ENCODE peak calls at places on chromosome 1, in five cellular contexts. K is A549, P is ELF-1, I is activated T-helper 1 cell treated with Interleukin-2 at 50 U/mL for 16 hours, U is NCI-H1417. J is an unnamed sample.

GRCh38 chr1:43363935-43364525 is 3.8 kb downstream of the ELOVL1 start:
- DNase-seq in I (no peak), P (no peak), U (no peak), K (no peak), J (no peak)

GRCh38 chr1:240516069-240516468 is 95.9 kb downstream of the GREM2 start:
- DNase-seq in K (no peak), U (no peak), I (no peak), P (no peak), J (no peak)

GRCh38 chr1:93964777-93965200 is 55.6 kb upstream of the GCLM start:
- DNase-seq in I (no peak), K (peak), P (no peak), U (no peak), J (peak)

GRCh38 chr1:6174621-6175410 is 5.3 kb downstream of the CHD5 start:
- DNase-seq in U (no peak), K (no peak), I (no peak), P (no peak), J (no peak)

GRCh38 chr1:36123357-36123756 is 1.7 kb downstream of the COL8A2 start:
- DNase-seq in U (no peak), K (no peak), I (no peak), P (no peak), J (no peak)

GRCh38 chr1:217311766-217312165 is 319.1 kb downstream of the GPATCH2 start:
- DNase-seq in K (peak), I (no peak), P (peak), U (no peak), J (peak)

GRCh38 chr1:224114787-224115175 is 870 bp downstream of the FBXO28 start:
- DNase-seq in U (no peak), P (no peak), K (no peak), I (no peak), J (peak)

GRCh38 chr1:15205586-15206346 is 41.3 kb upstream of the FHAD1 start:
- DNase-seq in I (no peak), U (no peak), P (no peak), K (no peak), J (no peak)

GRCh38 chr1:147892731-147893214 is 9.8 kb upstream of the GJA8 start:
- DNase-seq in I (no peak), K (peak), U (peak), P (peak), J (peak)

GRCh38 chr1:15246960-15247614 is at the start of gene FHAD1:
- DNase-seq in P (peak), I (peak), K (peak), U (peak), J (peak)

GRCh38 chr1:228299211-228299610 is 91.4 kb downstream of the OBSCN start:
- DNase-seq in U (no peak), K (no peak), I (no peak), P (no peak), J (no peak)

GRCh38 chr1:16237343-16237830 is 404 bp upstream of the CPLANE2 start:
- DNase-seq in K (no peak), U (no peak), P (no peak), I (no peak), J (peak)

GRCh38 chr1:94746635-94747525 is 73.3 kb upstream of the SLC44A3 start:
- DNase-seq in I (no peak), U (no peak), P (peak), K (no peak), J (no peak)

GRCh38 chr1:98325646-98326441 is 335.7 kb upstream of the SNX7 start:
- DNase-seq in U (no peak), I (no peak), K (peak), P (no peak), J (peak)

GRCh38 chr1:36609241-36610027 is 126.7 kb upstream of the CSF3R start:
- DNase-seq in P (peak), I (no peak), U (peak), K (peak), J (peak)

GRCh38 chr1:206856674-206857464 is 8.6 kb upstream of the IL20 start:
- DNase-seq in I (no peak), U (no peak), P (peak), K (peak), J (peak)

GRCh38 chr1:67749844-67750689 is 65.1 kb downstream of the GADD45A start:
- DNase-seq in I (no peak), P (peak), K (peak), U (no peak), J (peak)

GRCh38 chr1:171828794-171829193 is 12.5 kb upstream of the DNM3 start:
- DNase-seq in U (no peak), K (no peak), P (no peak), I (no peak), J (no peak)

GRCh38 chr1:12617511-12617900 is 504 bp downstream of the DHRS3 start:
- DNase-seq in U (no peak), K (no peak), P (no peak), I (peak), J (peak)

GRCh38 chr1:231590453-231591198 is 36.0 kb upstream of the DISC1 start:
- DNase-seq in I (no peak), U (no peak), P (peak), K (peak), J (peak)

GRCh38 chr1:171160611-171161354 is 24.3 kb upstream of the FMO2 start:
- DNase-seq in P (no peak), U (no peak), K (no peak), I (no peak), J (no peak)

GRCh38 chr1:30187413-30188023 is 535.9 kb downstream of the MATN1 start:
- DNase-seq in K (no peak), U (no peak), I (no peak), P (no peak), J (no peak)

GRCh38 chr1:44685218-44685617 is 10.7 kb downstream of the ARMH1 start:
- DNase-seq in I (no peak), K (no peak), U (no peak), P (no peak), J (no peak)

GRCh38 chr1:163585796-163586195 is 264.0 kb downstream of the NUF2 start:
- DNase-seq in K (no peak), I (no peak), U (no peak), P (no peak), J (no peak)

GRCh38 chr1:86472165-86472564 is 3.4 kb downstream of the CLCA1 start:
- DNase-seq in K (no peak), I (no peak), U (no peak), P (no peak), J (no peak)

GRCh38 chr1:200526709-200527612 is 93.6 kb downstream of the KIF14 start:
- DNase-seq in U (peak), K (no peak), P (no peak), I (no peak), J (no peak)

GRCh38 chr1:31460027-31460426 is 47.0 kb downstream of the SERINC2 start:
- DNase-seq in P (peak), I (no peak), U (no peak), K (no peak), J (peak)

GRCh38 chr1:201598396-201598795 is 59.5 kb downstream of the NAV1 start:
- DNase-seq in P (no peak), K (no peak), U (no peak), I (no peak), J (no peak)

GRCh38 chr1:158496379-158496778 is 24.4 kb downstream of the OR10R2 start:
- DNase-seq in P (no peak), K (peak), U (no peak), I (no peak), J (peak)

GRCh38 chr1:88311907-88312306 is 372.2 kb upstream of the PKN2 start:
- DNase-seq in I (no peak), U (no peak), K (peak), P (no peak), J (peak)

GRCh38 chr1:230827801-230828200 is 40.5 kb downstream of the C1orf198 start:
- DNase-seq in U (no peak), P (no peak), I (no peak), K (no peak), J (no peak)

GRCh38 chr1:3014443-3015268 is 6.6 kb upstream of the ACTRT2 start:
- DNase-seq in U (no peak), I (no peak), P (no peak), K (no peak), J (no peak)

GRCh38 chr1:10074059-10074854 is 41.5 kb downstream of the UBE4B start:
- DNase-seq in P (no peak), K (peak), U (no peak), I (no peak), J (peak)

GRCh38 chr1:7810395-7810794 is 26.3 kb downstream of the PER3 start:
- DNase-seq in U (no peak), K (peak), I (no peak), P (no peak), J (peak)